ENCODE peak calls at places on chromosomes 6 and 20, in ten cellular contexts. T is HTR-8/SVneo; Q is stimulated activated CD4-positive, alpha-beta T cell treated with anti-CD3 and anti-CD28 coated beads, Interleukin-4, amount 100 ng/mL, for 48 hours; I is heart left ventricle; E is AG04450; D is anterior cingulate cortex; C is pancreas; J is H7; A is tibial artery; V is G401. L is an unnamed sample.

GRCh38 chr20:37786043-37786442 is 92.2 kb downstream of the CTNNBL1 start:
- DNase-seq in C (peak; percentile 20), V (no peak), D (no peak), J (peak; percentile 7), T (no peak), E (no peak), Q (no peak), I (no peak), A (no peak), L (no peak)

GRCh38 chr6:158376650-158377081 is 64.4 kb downstream of the TULP4 start:
- DNase-seq in Q (no peak), T (no peak), V (peak; percentile 42), E (peak; percentile 36), I (no peak), C (no peak), D (peak; percentile 33), A (no peak), J (no peak), L (no peak)

GRCh38 chr20:44392088-44392775 is 36.7 kb downstream of the HNF4A start:
- DNase-seq in D (no peak), T (no peak), C (no peak), I (no peak), V (no peak), E (no peak), A (no peak), J (no peak), Q (no peak), L (no peak)

GRCh38 chr6:132520953-132521352 is 8.0 kb upstream of the STX7 start:
- DNase-seq in A (no peak), T (no peak), D (no peak), Q (no peak), V (no peak), C (no peak), I (no peak), J (no peak), E (peak; percentile 37), L (no peak)

GRCh38 chr6:106546322-106547052 is 82.8 kb downstream of the RTN4IP1 start:
- DNase-seq in J (no peak), C (no peak), Q (no peak), V (no peak), T (no peak), I (no peak), E (peak; percentile 37), D (no peak), A (no peak), L (no peak)

GRCh38 chr20:52290602-52291001 is 99.0 kb upstream of the ZFP64 start:
- DNase-seq in E (no peak), T (no peak), I (no peak), J (no peak), Q (no peak), C (no peak), V (no peak), D (no peak), A (no peak), L (no peak)

GRCh38 chr20:3162080-3162611 is 2.5 kb upstream of the FASTKD5 start:
- DNase-seq in D (no peak), E (no peak), Q (no peak), C (peak; percentile 79), A (no peak), I (peak; percentile 32), T (no peak), J (peak; percentile 65), V (peak; percentile 89), L (no peak)

GRCh38 chr6:15352884-15353283 is 107.0 kb downstream of the JARID2 start:
- DNase-seq in Q (no peak), E (no peak), J (no peak), T (no peak), I (no peak), D (no peak), C (no peak), A (no peak), V (no peak), L (no peak)

GRCh38 chr6:6816716-6817115 is 228.2 kb downstream of the LY86 start:
- DNase-seq in T (no peak), E (no peak), J (no peak), I (no peak), V (no peak), A (no peak), C (no peak), Q (no peak), D (no peak), L (no peak)

GRCh38 chr6:158220786-158221442 is 52.8 kb downstream of the GTF2H5 start:
- DNase-seq in J (peak; percentile 87), Q (peak; percentile 66), A (peak; percentile 73), I (peak; percentile 86), V (peak; percentile 86), T (peak; percentile 71), D (peak; percentile 48), C (peak; percentile 91), E (no peak), L (peak; percentile 68)

GRCh38 chr6:146892613-146893401 is 294.0 kb downstream of the ADGB start:
- DNase-seq in A (no peak), J (no peak), C (no peak), E (peak; percentile 79), Q (no peak), D (no peak), I (no peak), T (no peak), V (no peak), L (no peak)

GRCh38 chr20:60224914-60225313 is 266.7 kb downstream of the CDH26 start:
- DNase-seq in A (no peak), I (no peak), E (no peak), Q (no peak), D (no peak), V (no peak), C (no peak), T (peak; percentile 71), J (peak; percentile 28), L (no peak)

GRCh38 chr6:307065-307814 is 15.0 kb downstream of the DUSP22 start:
- DNase-seq in A (peak; percentile 52), D (no peak), C (no peak), E (no peak), J (no peak), V (no peak), Q (no peak), I (peak; percentile 66), T (no peak), L (no peak)

GRCh38 chr6:29850011-29850553 is 22.5 kb downstream of the HLA-G start:
- DNase-seq in D (no peak), V (peak; percentile 13), I (no peak), J (peak; percentile 65), A (peak; percentile 30), E (no peak), T (no peak), Q (no peak), C (peak; percentile 42), L (no peak)

GRCh38 chr20:17498181-17498580 is 33.0 kb downstream of the BFSP1 start:
- DNase-seq in Q (no peak), A (no peak), V (no peak), T (no peak), D (no peak), I (no peak), J (no peak), C (no peak), E (no peak), L (no peak)

GRCh38 chr20:56626367-56627121 is 2.6 kb upstream of the TFAP2C start:
- DNase-seq in A (no peak), E (no peak), T (peak; percentile 60), C (no peak), Q (no peak), J (peak; percentile 94), I (no peak), V (no peak), D (no peak), L (peak; percentile 35)

GRCh38 chr20:11687546-11688292 is 230.0 kb upstream of the BTBD3 start:
- DNase-seq in V (no peak), Q (no peak), J (no peak), E (no peak), D (no peak), A (no peak), C (no peak), T (no peak), I (no peak), L (no peak)

GRCh38 chr6:154297711-154298110 is 58.9 kb downstream of the IPCEF1 start:
- DNase-seq in I (no peak), E (no peak), A (no peak), C (no peak), V (no peak), J (no peak), Q (no peak), D (no peak), T (no peak), L (no peak)

GRCh38 chr20:46348972-46349741 is 40.9 kb upstream of the CDH22 start:
- DNase-seq in T (peak; percentile 81), J (peak; percentile 94), I (peak; percentile 66), V (peak; percentile 85), A (no peak), Q (peak; percentile 52), C (peak; percentile 84), D (peak; percentile 29), E (no peak), L (no peak)

GRCh38 chr6:16199792-16200191 is 38.6 kb upstream of the GMPR start:
- DNase-seq in Q (no peak), T (no peak), C (no peak), I (no peak), V (peak; percentile 50), E (no peak), A (no peak), D (no peak), J (no peak), L (no peak)

GRCh38 chr6:132715204-132715603 is 1.3 kb upstream of the VNN1 start:
- DNase-seq in V (peak; percentile 8), Q (no peak), C (no peak), J (peak; percentile 52), A (peak; percentile 47), I (peak; percentile 26), T (peak; percentile 67), D (peak; percentile 3), E (peak; percentile 52), L (no peak)

GRCh38 chr6:37630281-37630799 is 67.3 kb downstream of the MDGA1 start:
- DNase-seq in D (no peak), T (peak; percentile 91), C (no peak), I (no peak), A (peak; percentile 33), V (peak; percentile 7), E (peak; percentile 94), Q (no peak), J (no peak), L (no peak)

GRCh38 chr6:110708295-110708965 is 106.8 kb downstream of the CDK19 start:
- DNase-seq in Q (no peak), D (no peak), J (peak; percentile 31), I (no peak), A (no peak), T (no peak), C (no peak), E (peak; percentile 16), V (no peak), L (no peak)

GRCh38 chr6:53658992-53659391 is 6.6 kb downstream of the KLHL31 start:
- DNase-seq in D (no peak), V (no peak), E (no peak), I (no peak), J (no peak), T (no peak), C (no peak), Q (no peak), A (no peak), L (no peak)

GRCh38 chr6:74735304-74735703 is 470.5 kb downstream of the COL12A1 start:
- DNase-seq in C (no peak), T (no peak), A (peak; percentile 34), V (no peak), D (no peak), I (no peak), J (no peak), Q (no peak), E (peak; percentile 74), L (no peak)

GRCh38 chr20:62117658-62118057 is 4.6 kb upstream of the LSM14B start:
- DNase-seq in J (no peak), Q (no peak), A (no peak), C (no peak), I (peak; percentile 73), T (no peak), V (no peak), D (no peak), E (no peak), L (no peak)

GRCh38 chr20:11373391-11373790 is 544.3 kb upstream of the BTBD3 start:
- DNase-seq in I (no peak), V (peak; percentile 15), Q (no peak), T (no peak), A (no peak), D (no peak), C (peak; percentile 35), J (no peak), E (no peak), L (peak; percentile 42)

GRCh38 chr20:46176744-46177378 is 58.7 kb downstream of the CD40 start:
- DNase-seq in E (no peak), A (no peak), C (no peak), Q (no peak), J (no peak), I (no peak), D (no peak), V (no peak), T (no peak), L (no peak)